ENCODE peak calls at places on chromosomes 13 and 19, in ten cellular contexts. T is AG10803; G is upper lobe of right lung; P is breast epithelium; Z is GM23338; D is right atrium auricular region; S is activated CD8-positive, alpha-beta T cell treated with anti-CD3 and anti-CD28 coated beads for 36 hours; N is A549; M is choroid plexus epithelial cell; E is body of pancreas. L is an unnamed sample.

GRCh38 chr19:31253816-31254551 is 95.3 kb downstream of the TSHZ3 start:
- DNase-seq in G (no peak), P (no peak), M (peak), Z (no peak), N (no peak), T (no peak), S (no peak), E (no peak), D (peak), L (no peak)

GRCh38 chr19:46100344-46100743 is 24.1 kb downstream of the IGFL3 start:
- DNase-seq in M (no peak), G (no peak), E (no peak), N (no peak), D (no peak), Z (no peak), S (no peak), T (no peak), P (no peak), L (no peak)

GRCh38 chr19:45402469-45403070 is 2.3 kb downstream of the PPP1R13L start:
- DNase-seq in E (peak), T (peak), N (peak), S (no peak), Z (peak), D (peak), G (peak), M (no peak), P (peak), L (peak)

GRCh38 chr19:9189538-9189937 is 10.8 kb downstream of the OR7D2 start:
- DNase-seq in S (no peak), Z (no peak), P (no peak), M (no peak), N (no peak), T (no peak), E (no peak), G (no peak), D (no peak), L (no peak)

GRCh38 chr13:20170931-20171330 is 10.1 kb upstream of the GJA3 start:
- DNase-seq in G (no peak), M (no peak), E (no peak), P (no peak), T (no peak), Z (no peak), S (no peak), D (no peak), N (no peak), L (no peak)

GRCh38 chr19:29293292-29293691 is 80.3 kb upstream of the UQCRFS1 start:
- DNase-seq in E (no peak), D (no peak), P (no peak), M (no peak), T (no peak), N (no peak), Z (no peak), S (no peak), G (peak), L (no peak)

GRCh38 chr13:62003452-62003851 is 587.8 kb upstream of the PCDH20 start:
- DNase-seq in N (no peak), G (no peak), E (no peak), D (no peak), T (no peak), S (no peak), M (no peak), P (no peak), Z (no peak), L (no peak)

GRCh38 chr19:32675720-32676185 is at the start of gene RGS9BP:
- DNase-seq in T (peak), S (peak), Z (peak), P (peak), G (peak), N (peak), M (peak), E (peak), D (peak), L (peak)

GRCh38 chr19:21210037-21210621 is 68.3 kb downstream of the ZNF431 start:
- DNase-seq in E (no peak), N (no peak), S (no peak), Z (peak), M (no peak), D (no peak), G (no peak), T (no peak), P (no peak), L (no peak)

GRCh38 chr19:30338066-30338465 is 34.1 kb upstream of the ZNF536 start:
- DNase-seq in P (no peak), D (no peak), T (no peak), G (no peak), N (no peak), E (no peak), M (no peak), Z (no peak), S (no peak), L (no peak)

GRCh38 chr13:30892966-30893365 is 13.1 kb upstream of the MEDAG start:
- DNase-seq in D (peak), N (peak), M (peak), G (no peak), T (peak), Z (peak), P (no peak), E (peak), S (peak), L (no peak)

DNA sequence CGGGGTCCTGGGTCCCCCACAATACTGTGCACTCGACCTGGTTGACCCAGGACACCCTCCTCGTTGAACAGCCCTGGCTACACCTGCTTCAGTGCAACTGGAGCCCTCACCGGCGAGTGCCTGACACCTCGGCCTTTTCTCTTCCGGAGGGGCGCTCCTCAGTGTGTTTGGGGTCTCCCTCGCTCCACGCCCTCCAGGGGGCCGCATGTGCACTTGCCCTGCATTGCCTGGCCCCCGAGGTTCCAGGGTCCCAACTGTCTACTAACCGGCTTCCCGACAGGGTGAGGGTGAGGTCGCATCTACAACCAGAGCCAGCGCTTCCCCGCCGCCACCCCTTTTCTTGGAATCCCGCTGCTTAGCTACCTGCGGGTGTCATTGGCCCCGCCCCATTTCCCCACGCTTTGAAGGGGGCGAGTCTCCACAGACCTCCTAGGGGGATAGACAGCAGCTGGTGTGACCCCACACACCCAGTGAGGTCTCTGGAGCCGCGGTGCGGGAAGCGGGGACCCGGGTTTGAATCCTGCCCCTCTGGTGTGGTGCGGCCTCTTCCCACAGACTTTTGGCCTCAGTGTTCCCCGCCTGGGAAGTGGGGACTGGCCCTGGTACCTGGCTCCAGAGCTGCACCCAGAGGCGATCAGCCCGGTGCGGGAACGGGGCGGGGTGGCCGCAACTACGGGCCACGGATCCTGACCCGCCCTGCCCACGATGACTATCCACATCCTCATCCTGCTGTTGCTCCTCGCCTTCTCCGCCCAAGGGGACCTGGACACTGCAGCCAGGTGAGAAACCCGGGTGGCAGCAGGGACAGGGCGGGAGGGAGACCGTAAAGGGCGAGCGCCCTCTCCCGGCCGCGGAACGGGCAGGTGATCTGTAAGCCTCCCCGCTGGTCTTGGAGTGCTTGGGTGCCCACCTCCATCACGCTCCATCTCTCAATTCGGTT is at the start of gene ADM5:
- DNase-seq in E (peak), D (no peak), Z (peak), T (no peak), S (peak), M (no peak), G (peak), P (peak), N (no peak), L (peak)
- TF ChIP-seq CTCF in E (peak), D (peak), Z (peak), T (peak), S (peak), M (peak), G (peak), P (no peak), N (no peak), L (peak)

GRCh38 chr13:54261856-54262255 is 1233.2 kb downstream of the OLFM4 start:
- DNase-seq in N (no peak), E (no peak), M (no peak), T (no peak), D (no peak), G (no peak), S (no peak), P (no peak), Z (peak), L (no peak)
- TF ChIP-seq CTCF in N (no peak), E (no peak), M (no peak), T (no peak), D (no peak), G (no peak), S (no peak), P (no peak), Z (no peak), L (no peak)

DNA sequence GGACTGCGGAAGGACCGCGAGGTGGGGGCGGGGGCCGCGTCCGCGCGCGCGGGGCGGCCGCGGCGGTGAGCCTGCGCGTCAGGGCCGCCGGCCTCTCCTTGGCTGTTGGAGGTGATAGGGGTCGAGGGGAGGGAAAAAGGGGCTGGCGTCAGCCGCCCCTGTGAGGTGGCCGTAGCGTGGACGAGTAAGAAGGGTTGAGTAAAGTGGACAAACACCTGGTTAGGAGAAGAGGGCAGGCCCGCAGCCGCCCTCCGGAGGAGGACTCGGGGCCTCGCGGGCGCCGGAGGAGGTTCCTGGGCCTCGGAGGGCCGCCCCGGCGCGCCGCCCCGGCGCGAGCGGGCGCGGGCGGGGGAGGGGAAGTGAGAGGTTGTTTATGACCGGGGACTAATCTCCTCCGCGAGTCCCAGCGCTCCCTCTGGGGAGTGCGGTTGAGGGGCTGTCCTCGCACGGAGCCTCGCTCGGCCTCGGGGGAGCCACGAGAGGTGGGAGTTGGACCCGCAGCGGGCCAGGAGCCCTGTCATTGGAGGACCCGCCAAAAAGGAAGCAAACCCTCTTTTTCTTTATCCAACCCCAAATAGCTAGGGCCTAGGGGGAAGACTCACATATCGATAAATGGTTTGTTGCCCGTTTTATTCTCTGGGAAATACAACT is 597 bp upstream of the INTS6 start:
- DNase-seq in Z (peak), S (peak), T (no peak), G (peak), P (no peak), E (no peak), D (peak), N (no peak), M (no peak), L (peak)
- TF ChIP-seq CTCF in Z (no peak), S (no peak), T (no peak), G (no peak), P (no peak), E (no peak), D (no peak), N (no peak), M (peak), L (no peak)

GRCh38 chr19:43105496-43105895 is 23.0 kb upstream of the PSG2 start:
- DNase-seq in P (no peak), Z (no peak), S (no peak), E (no peak), T (peak), M (no peak), D (no peak), N (no peak), G (no peak), L (no peak)

GRCh38 chr19:43101950-43102349 is 19.4 kb upstream of the PSG2 start:
- DNase-seq in S (no peak), T (no peak), Z (no peak), D (no peak), P (no peak), G (no peak), N (no peak), M (no peak), E (no peak), L (no peak)
- TF ChIP-seq CTCF in S (no peak), T (peak), Z (no peak), D (no peak), P (no peak), G (no peak), N (peak), M (no peak), E (no peak), L (no peak)

GRCh38 chr13:94173312-94173854 is 306.1 kb downstream of the DCT start:
- DNase-seq in E (no peak), P (no peak), G (no peak), M (peak), D (no peak), T (peak), Z (no peak), S (no peak), N (no peak), L (no peak)
- TF ChIP-seq CTCF in E (no peak), P (no peak), G (no peak), M (peak), D (no peak), T (no peak), Z (no peak), S (no peak), N (no peak), L (no peak)

DNA sequence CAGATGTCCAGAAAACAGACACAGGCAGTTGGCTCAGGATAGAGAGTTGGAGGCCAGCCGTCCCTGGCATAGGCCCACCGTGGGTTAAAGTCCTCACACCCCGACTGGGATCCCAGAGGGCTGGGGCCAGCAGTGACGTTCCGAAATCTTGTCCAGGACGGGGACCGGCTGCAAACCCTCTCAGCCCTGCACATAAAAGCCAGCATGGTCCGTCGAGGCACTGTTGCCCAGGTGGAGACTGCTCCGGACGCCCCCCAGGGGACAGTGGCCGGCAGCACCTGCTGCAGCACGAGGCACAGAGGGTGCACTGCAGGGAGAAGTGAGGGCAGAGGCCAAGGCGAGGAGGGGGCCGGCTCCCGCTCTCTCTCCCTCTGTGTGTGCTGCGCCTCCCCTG is 4.3 kb upstream of the IFNL2 start:
- DNase-seq in N (no peak), Z (peak), E (no peak), G (peak), D (no peak), T (no peak), S (no peak), P (no peak), M (no peak), L (no peak)
- TF ChIP-seq CTCF in N (no peak), Z (peak), E (no peak), G (no peak), D (no peak), T (no peak), S (no peak), P (no peak), M (no peak), L (no peak)

GRCh38 chr13:52452470-52452869 is 2.0 kb upstream of the VPS36 start:
- DNase-seq in E (no peak), M (no peak), S (no peak), P (no peak), G (no peak), T (no peak), D (no peak), Z (no peak), N (no peak), L (no peak)

GRCh38 chr13:52450012-52450792 is at the start of gene VPS36:
- DNase-seq in P (peak), E (peak), Z (peak), S (peak), M (peak), D (peak), T (peak), N (peak), G (peak), L (peak)

GRCh38 chr13:52447815-52448552 is 2.5 kb downstream of the VPS36 start:
- DNase-seq in T (no peak), P (no peak), E (no peak), Z (peak), G (no peak), N (no peak), D (no peak), S (no peak), M (peak), L (no peak)

GRCh38 chr13:52449323-52450011 is 967 bp downstream of the VPS36 start:
- DNase-seq in D (no peak), P (no peak), E (no peak), T (no peak), M (no peak), Z (no peak), N (no peak), S (no peak), G (no peak), L (no peak)

DNA sequence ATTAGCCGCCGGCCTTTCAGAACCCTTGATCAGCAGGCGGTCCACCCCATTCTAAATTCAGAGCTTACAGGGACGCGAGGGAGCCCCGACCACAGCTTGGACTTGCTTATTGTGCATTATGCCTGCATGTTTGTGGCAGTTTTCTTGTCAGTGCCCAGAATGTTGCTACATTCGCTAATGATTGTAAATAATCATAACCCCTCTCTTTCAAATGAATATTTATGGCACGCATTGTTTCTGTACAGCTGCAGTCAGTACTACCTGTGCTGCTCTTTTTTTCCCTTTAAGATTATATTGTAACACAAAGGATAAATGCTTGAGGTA is 321 bp upstream of the VPS36 start:
- DNase-seq in T (no peak), S (no peak), Z (no peak), P (no peak), E (no peak), D (no peak), G (no peak), N (no peak), M (no peak), L (no peak)
- TF ChIP-seq CTCF in T (no peak), S (peak), Z (no peak), P (peak), E (no peak), D (peak), G (no peak), N (no peak), M (no peak), L (no peak)

DNA sequence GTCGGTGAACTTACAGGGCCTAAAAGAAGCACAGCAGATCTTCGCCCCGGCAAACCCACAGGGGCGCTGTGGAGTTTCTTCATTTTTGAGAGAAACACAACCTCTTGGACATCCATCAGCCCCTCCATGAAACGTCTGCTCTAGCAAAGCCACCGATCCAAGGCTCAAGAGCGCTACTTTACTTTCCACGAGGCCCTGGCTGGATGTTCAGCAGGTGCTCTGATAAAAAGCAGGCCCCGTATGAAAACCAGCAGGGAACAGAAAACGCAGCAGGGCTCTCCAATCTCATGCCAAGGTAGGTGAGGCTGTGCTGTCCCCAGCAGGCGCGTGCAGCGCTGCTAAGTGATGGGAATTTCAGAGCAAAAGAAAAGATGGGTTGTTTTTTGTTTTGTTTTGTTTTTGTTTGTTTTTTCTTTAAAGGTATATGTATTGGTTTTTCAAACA is 86.7 kb downstream of the IRS2 start:
- DNase-seq in S (no peak), G (no peak), T (no peak), N (no peak), D (no peak), Z (peak), P (no peak), M (no peak), E (no peak), L (no peak)
- TF ChIP-seq CTCF in S (no peak), G (no peak), T (no peak), N (no peak), D (no peak), Z (peak), P (no peak), M (no peak), E (no peak), L (no peak)

GRCh38 chr13:23813635-23814034 is 75.6 kb downstream of the MIPEP start:
- DNase-seq in E (no peak), S (no peak), T (no peak), N (no peak), G (no peak), D (no peak), Z (no peak), M (no peak), P (no peak), L (no peak)

GRCh38 chr13:23808803-23809202 is 80.4 kb downstream of the MIPEP start:
- DNase-seq in P (no peak), S (no peak), N (no peak), Z (no peak), T (no peak), D (no peak), G (no peak), E (no peak), M (no peak), L (no peak)

GRCh38 chr13:23806874-23807522 is 82.2 kb downstream of the MIPEP start:
- DNase-seq in S (no peak), D (no peak), M (no peak), G (no peak), N (no peak), T (no peak), P (no peak), E (no peak), Z (no peak), L (no peak)

GRCh38 chr13:23811366-23812027 is 77.7 kb downstream of the MIPEP start:
- DNase-seq in E (no peak), D (no peak), P (no peak), T (no peak), Z (no peak), N (no peak), S (no peak), G (no peak), M (no peak), L (no peak)

GRCh38 chr13:23810842-23811241 is 78.4 kb downstream of the MIPEP start:
- DNase-seq in N (no peak), E (no peak), M (peak), D (no peak), S (no peak), P (no peak), G (no peak), T (no peak), Z (peak), L (no peak)
- TF ChIP-seq CTCF in N (no peak), E (no peak), M (peak), D (no peak), S (no peak), P (no peak), G (no peak), T (peak), Z (peak), L (no peak)

GRCh38 chr13:113904411-113904810 is 40.5 kb upstream of the GAS6 start:
- DNase-seq in P (peak), N (peak), T (peak), G (peak), E (peak), M (peak), S (peak), D (peak), Z (peak), L (peak)
- TF ChIP-seq CTCF in P (no peak), N (peak), T (peak), G (peak), E (peak), M (peak), S (peak), D (peak), Z (peak), L (peak)